ENCODE peak calls at places on chromosomes 16 and 17, in eight cellular contexts. One of them, this sample, is unnamed.

GRCh38 chr17:2695243-2695960 is 16.2 kb downstream of the CLUH start:
- DNase-seq in lower leg skin: peak; percentile 68
- DNase-seq in tibial artery: peak; percentile 0
- DNase-seq in esophagus squamous epithelium: no peak
- DNase-seq in choroid plexus epithelial cell: no peak
- DNase-seq in mucosa of descending colon: no peak
- DNase-seq in heart right ventricle: no peak
- DNase-seq in CD8-positive, alpha-beta T cell: no peak
- DNase-seq in this sample: peak; percentile 90

GRCh38 chr17:13078591-13078990 is 60.8 kb upstream of the ELAC2 start:
- DNase-seq in esophagus squamous epithelium: no peak
- DNase-seq in tibial artery: no peak
- DNase-seq in heart right ventricle: no peak
- DNase-seq in mucosa of descending colon: no peak
- DNase-seq in lower leg skin: no peak
- DNase-seq in choroid plexus epithelial cell: no peak
- DNase-seq in CD8-positive, alpha-beta T cell: no peak
- DNase-seq in this sample: no peak

GRCh38 chr16:67430504-67431076 is 331 bp upstream of the HSD11B2 start:
- DNase-seq in choroid plexus epithelial cell: no peak
- DNase-seq in CD8-positive, alpha-beta T cell: no peak
- DNase-seq in mucosa of descending colon: peak; percentile 87
- DNase-seq in lower leg skin: no peak
- DNase-seq in esophagus squamous epithelium: no peak
- DNase-seq in heart right ventricle: no peak
- DNase-seq in tibial artery: no peak
- DNase-seq in this sample: no peak

GRCh38 chr17:45948881-45949624 is 50.0 kb upstream of the STH start:
- DNase-seq in lower leg skin: peak; percentile 93
- DNase-seq in tibial artery: peak; percentile 69
- DNase-seq in esophagus squamous epithelium: no peak
- DNase-seq in mucosa of descending colon: peak; percentile 71
- DNase-seq in CD8-positive, alpha-beta T cell: peak; percentile 21
- DNase-seq in heart right ventricle: peak; percentile 71
- DNase-seq in choroid plexus epithelial cell: peak; percentile 68
- DNase-seq in this sample: no peak

GRCh38 chr16:86427327-86427935 is 82.9 kb upstream of the FOXF1 start:
- DNase-seq in tibial artery: no peak
- DNase-seq in lower leg skin: no peak
- DNase-seq in CD8-positive, alpha-beta T cell: no peak
- DNase-seq in mucosa of descending colon: no peak
- DNase-seq in choroid plexus epithelial cell: no peak
- DNase-seq in heart right ventricle: no peak
- DNase-seq in esophagus squamous epithelium: no peak
- DNase-seq in this sample: no peak

GRCh38 chr16:74573622-74574021 is 33.3 kb downstream of the GLG1 start:
- DNase-seq in choroid plexus epithelial cell: no peak
- DNase-seq in CD8-positive, alpha-beta T cell: no peak
- DNase-seq in heart right ventricle: no peak
- DNase-seq in lower leg skin: no peak
- DNase-seq in esophagus squamous epithelium: no peak
- DNase-seq in tibial artery: no peak
- DNase-seq in mucosa of descending colon: no peak
- DNase-seq in this sample: no peak

GRCh38 chr16:49763826-49764225 is 92.1 kb downstream of the ZNF423 start:
- DNase-seq in lower leg skin: no peak
- DNase-seq in tibial artery: no peak
- DNase-seq in heart right ventricle: no peak
- DNase-seq in choroid plexus epithelial cell: no peak
- DNase-seq in CD8-positive, alpha-beta T cell: no peak
- DNase-seq in mucosa of descending colon: no peak
- DNase-seq in esophagus squamous epithelium: no peak
- DNase-seq in this sample: no peak

GRCh38 chr16:4496305-4496704 is 20.1 kb downstream of the HMOX2 start:
- DNase-seq in heart right ventricle: no peak
- DNase-seq in lower leg skin: no peak
- DNase-seq in esophagus squamous epithelium: no peak
- DNase-seq in tibial artery: no peak
- DNase-seq in mucosa of descending colon: no peak
- DNase-seq in CD8-positive, alpha-beta T cell: no peak
- DNase-seq in choroid plexus epithelial cell: peak; percentile 42
- DNase-seq in this sample: no peak

GRCh38 chr16:67886387-67886786 is 1.7 kb downstream of the NRN1L start:
- DNase-seq in heart right ventricle: no peak
- DNase-seq in choroid plexus epithelial cell: no peak
- DNase-seq in mucosa of descending colon: no peak
- DNase-seq in esophagus squamous epithelium: no peak
- DNase-seq in lower leg skin: no peak
- DNase-seq in CD8-positive, alpha-beta T cell: no peak
- DNase-seq in tibial artery: no peak
- DNase-seq in this sample: no peak

GRCh38 chr17:51000835-51001638 is 119.6 kb downstream of the SPAG9 start:
- DNase-seq in lower leg skin: no peak
- DNase-seq in heart right ventricle: peak; percentile 47
- DNase-seq in esophagus squamous epithelium: no peak
- DNase-seq in mucosa of descending colon: peak; percentile 63
- DNase-seq in choroid plexus epithelial cell: peak; percentile 90
- DNase-seq in CD8-positive, alpha-beta T cell: no peak
- DNase-seq in tibial artery: no peak
- DNase-seq in this sample: no peak

GRCh38 chr16:10613771-10614485 is 33.5 kb upstream of the EMP2 start:
- DNase-seq in mucosa of descending colon: no peak
- DNase-seq in esophagus squamous epithelium: no peak
- DNase-seq in CD8-positive, alpha-beta T cell: no peak
- DNase-seq in tibial artery: no peak
- DNase-seq in heart right ventricle: no peak
- DNase-seq in lower leg skin: no peak
- DNase-seq in choroid plexus epithelial cell: no peak
- DNase-seq in this sample: no peak

GRCh38 chr16:21599158-21599993 is at the start of gene METTL9:
- DNase-seq in choroid plexus epithelial cell: peak; percentile 96
- DNase-seq in heart right ventricle: peak; percentile 94
- DNase-seq in esophagus squamous epithelium: peak; percentile 79
- DNase-seq in tibial artery: peak; percentile 93
- DNase-seq in mucosa of descending colon: peak; percentile 95
- DNase-seq in lower leg skin: peak; percentile 99
- DNase-seq in CD8-positive, alpha-beta T cell: peak; percentile 93
- DNase-seq in this sample: peak; percentile 97

GRCh38 chr17:18937981-18938691 is 13.8 kb upstream of the SLC5A10 start:
- DNase-seq in choroid plexus epithelial cell: peak; percentile 42
- DNase-seq in esophagus squamous epithelium: no peak
- DNase-seq in lower leg skin: no peak
- DNase-seq in heart right ventricle: no peak
- DNase-seq in mucosa of descending colon: no peak
- DNase-seq in tibial artery: no peak
- DNase-seq in CD8-positive, alpha-beta T cell: no peak
- DNase-seq in this sample: no peak

GRCh38 chr17:75876190-75876937 is 2.0 kb downstream of the TRIM47 start:
- DNase-seq in CD8-positive, alpha-beta T cell: peak; percentile 41
- DNase-seq in lower leg skin: peak; percentile 92
- DNase-seq in heart right ventricle: no peak
- DNase-seq in choroid plexus epithelial cell: no peak
- DNase-seq in tibial artery: no peak
- DNase-seq in mucosa of descending colon: peak; percentile 81
- DNase-seq in esophagus squamous epithelium: no peak
- DNase-seq in this sample: peak; percentile 90

GRCh38 chr16:5064915-5065314 is 841 bp downstream of the C16orf89 start:
- DNase-seq in tibial artery: no peak
- DNase-seq in CD8-positive, alpha-beta T cell: no peak
- DNase-seq in lower leg skin: no peak
- DNase-seq in mucosa of descending colon: peak; percentile 78
- DNase-seq in choroid plexus epithelial cell: peak; percentile 43
- DNase-seq in heart right ventricle: no peak
- DNase-seq in esophagus squamous epithelium: no peak
- DNase-seq in this sample: peak; percentile 73

GRCh38 chr17:19992803-19993713 is 15.4 kb upstream of the AKAP10 start:
- DNase-seq in tibial artery: peak; percentile 91
- DNase-seq in CD8-positive, alpha-beta T cell: peak; percentile 39
- DNase-seq in lower leg skin: peak; percentile 97
- DNase-seq in heart right ventricle: peak; percentile 87
- DNase-seq in choroid plexus epithelial cell: peak; percentile 92
- DNase-seq in mucosa of descending colon: peak; percentile 90
- DNase-seq in esophagus squamous epithelium: peak; percentile 46
- DNase-seq in this sample: no peak
- TF ChIP-seq CTCF in tibial artery: peak; percentile 89
- TF ChIP-seq CTCF in CD8-positive, alpha-beta T cell: peak; percentile 59
- TF ChIP-seq CTCF in lower leg skin: no peak
- TF ChIP-seq CTCF in heart right ventricle: peak; percentile 79
- TF ChIP-seq CTCF in choroid plexus epithelial cell: peak; percentile 81
- TF ChIP-seq CTCF in mucosa of descending colon: peak; percentile 58
- TF ChIP-seq CTCF in esophagus squamous epithelium: peak; percentile 72
- TF ChIP-seq CTCF in this sample: peak; percentile 87

GRCh38 chr16:23835390-23836077 is at the start of gene PRKCB:
- DNase-seq in mucosa of descending colon: peak; percentile 91
- DNase-seq in lower leg skin: peak; percentile 94
- DNase-seq in choroid plexus epithelial cell: peak; percentile 13
- DNase-seq in tibial artery: peak; percentile 74
- DNase-seq in heart right ventricle: peak; percentile 48
- DNase-seq in esophagus squamous epithelium: peak; percentile 57
- DNase-seq in CD8-positive, alpha-beta T cell: peak; percentile 80
- DNase-seq in this sample: no peak

GRCh38 chr16:23836078-23836403 is 258 bp downstream of the PRKCB start:
- DNase-seq in choroid plexus epithelial cell: no peak
- DNase-seq in heart right ventricle: no peak
- DNase-seq in mucosa of descending colon: no peak
- DNase-seq in CD8-positive, alpha-beta T cell: no peak
- DNase-seq in esophagus squamous epithelium: no peak
- DNase-seq in lower leg skin: no peak
- DNase-seq in tibial artery: no peak
- DNase-seq in this sample: no peak

GRCh38 chr16:23837553-23838308 is 1.9 kb downstream of the PRKCB start:
- DNase-seq in mucosa of descending colon: no peak
- DNase-seq in choroid plexus epithelial cell: no peak
- DNase-seq in lower leg skin: no peak
- DNase-seq in CD8-positive, alpha-beta T cell: no peak
- DNase-seq in tibial artery: no peak
- DNase-seq in esophagus squamous epithelium: no peak
- DNase-seq in heart right ventricle: no peak
- DNase-seq in this sample: no peak

GRCh38 chr16:23838485-23839142 is 2.8 kb downstream of the PRKCB start:
- DNase-seq in esophagus squamous epithelium: no peak
- DNase-seq in heart right ventricle: no peak
- DNase-seq in mucosa of descending colon: no peak
- DNase-seq in CD8-positive, alpha-beta T cell: no peak
- DNase-seq in choroid plexus epithelial cell: no peak
- DNase-seq in tibial artery: no peak
- DNase-seq in lower leg skin: no peak
- DNase-seq in this sample: no peak

DNA sequence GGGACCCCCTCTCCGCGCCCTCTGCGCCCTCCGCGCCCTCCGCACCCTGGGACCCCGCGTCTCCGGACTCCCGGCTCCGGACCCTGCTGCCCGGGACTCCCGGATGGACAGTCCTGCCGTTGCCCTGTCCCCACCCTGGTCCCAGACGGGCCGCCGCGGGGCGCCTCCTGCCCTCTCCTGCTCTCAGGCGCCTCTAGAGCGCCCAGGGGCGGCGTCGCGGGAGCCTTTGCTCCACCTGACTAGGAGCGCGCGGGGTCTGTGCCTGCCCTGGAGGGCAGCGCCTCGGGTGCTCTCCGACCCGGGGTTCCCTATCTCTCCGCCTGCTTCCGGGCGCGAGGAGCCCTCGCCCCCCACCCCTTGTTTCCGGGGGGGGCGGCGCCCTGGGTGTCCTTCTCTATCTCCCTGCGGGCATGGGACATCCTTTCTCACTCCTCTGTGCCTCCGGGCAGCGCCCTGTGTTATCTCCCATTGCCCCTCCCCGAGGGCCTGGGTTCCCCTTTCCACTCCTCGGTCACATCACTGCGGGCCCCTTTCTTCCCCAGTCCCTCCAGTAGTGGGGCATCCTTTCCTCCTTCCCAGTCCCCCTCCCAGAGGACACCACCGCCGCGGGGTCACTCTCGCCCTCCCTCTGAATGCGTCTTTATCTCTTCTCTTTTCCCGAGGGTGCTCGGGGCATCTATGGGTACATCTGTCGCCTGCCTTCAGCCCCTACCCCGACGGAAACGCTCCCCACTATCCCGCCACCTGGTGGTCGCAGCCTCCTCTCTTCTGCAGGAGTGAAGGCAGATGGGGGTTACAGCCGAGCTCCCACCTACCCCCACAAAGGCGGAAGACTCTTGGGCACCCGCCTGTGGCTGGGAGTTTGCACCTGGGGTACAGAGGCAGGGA is 865 bp downstream of the PRKCB start:
- DNase-seq in esophagus squamous epithelium: no peak
- DNase-seq in tibial artery: no peak
- DNase-seq in choroid plexus epithelial cell: no peak
- DNase-seq in lower leg skin: no peak
- DNase-seq in heart right ventricle: no peak
- DNase-seq in mucosa of descending colon: no peak
- DNase-seq in CD8-positive, alpha-beta T cell: peak; percentile 12
- DNase-seq in this sample: no peak
- TF ChIP-seq CTCF in esophagus squamous epithelium: no peak
- TF ChIP-seq CTCF in tibial artery: no peak
- TF ChIP-seq CTCF in choroid plexus epithelial cell: no peak
- TF ChIP-seq CTCF in lower leg skin: no peak
- TF ChIP-seq CTCF in heart right ventricle: no peak
- TF ChIP-seq CTCF in mucosa of descending colon: no peak
- TF ChIP-seq CTCF in CD8-positive, alpha-beta T cell: peak; percentile 50
- TF ChIP-seq CTCF in this sample: no peak

GRCh38 chr17:17569691-17570090 is 21.8 kb downstream of the PEMT start:
- DNase-seq in esophagus squamous epithelium: no peak
- DNase-seq in tibial artery: no peak
- DNase-seq in CD8-positive, alpha-beta T cell: no peak
- DNase-seq in choroid plexus epithelial cell: no peak
- DNase-seq in heart right ventricle: peak; percentile 48
- DNase-seq in mucosa of descending colon: no peak
- DNase-seq in lower leg skin: no peak
- DNase-seq in this sample: no peak

GRCh38 chr17:17568772-17569195 is 22.7 kb downstream of the PEMT start:
- DNase-seq in lower leg skin: no peak
- DNase-seq in CD8-positive, alpha-beta T cell: peak; percentile 11
- DNase-seq in mucosa of descending colon: peak; percentile 90
- DNase-seq in choroid plexus epithelial cell: peak; percentile 60
- DNase-seq in tibial artery: no peak
- DNase-seq in heart right ventricle: peak; percentile 68
- DNase-seq in esophagus squamous epithelium: no peak
- DNase-seq in this sample: no peak

GRCh38 chr17:17570798-17571716 is 20.5 kb downstream of the PEMT start:
- DNase-seq in esophagus squamous epithelium: no peak
- DNase-seq in heart right ventricle: no peak
- DNase-seq in CD8-positive, alpha-beta T cell: no peak
- DNase-seq in tibial artery: no peak
- DNase-seq in mucosa of descending colon: no peak
- DNase-seq in choroid plexus epithelial cell: no peak
- DNase-seq in lower leg skin: no peak
- DNase-seq in this sample: peak; percentile 86

GRCh38 chr17:17572010-17572785 is 19.3 kb downstream of the PEMT start:
- DNase-seq in mucosa of descending colon: no peak
- DNase-seq in CD8-positive, alpha-beta T cell: no peak
- DNase-seq in heart right ventricle: no peak
- DNase-seq in esophagus squamous epithelium: no peak
- DNase-seq in lower leg skin: no peak
- DNase-seq in tibial artery: no peak
- DNase-seq in choroid plexus epithelial cell: no peak
- DNase-seq in this sample: no peak

GRCh38 chr17:17570207-17570797 is 21.2 kb downstream of the PEMT start:
- DNase-seq in mucosa of descending colon: peak; percentile 70
- DNase-seq in CD8-positive, alpha-beta T cell: no peak
- DNase-seq in choroid plexus epithelial cell: peak; percentile 51
- DNase-seq in esophagus squamous epithelium: no peak
- DNase-seq in tibial artery: no peak
- DNase-seq in heart right ventricle: peak; percentile 49
- DNase-seq in lower leg skin: no peak
- DNase-seq in this sample: no peak
- TF ChIP-seq CTCF in mucosa of descending colon: no peak
- TF ChIP-seq CTCF in CD8-positive, alpha-beta T cell: no peak
- TF ChIP-seq CTCF in choroid plexus epithelial cell: peak; percentile 69
- TF ChIP-seq CTCF in esophagus squamous epithelium: no peak
- TF ChIP-seq CTCF in tibial artery: peak; percentile 41
- TF ChIP-seq CTCF in heart right ventricle: peak; percentile 51
- TF ChIP-seq CTCF in lower leg skin: no peak
- TF ChIP-seq CTCF in this sample: peak; percentile 75

GRCh38 chr16:57736419-57737281 is 1.1 kb downstream of the KATNB1 start:
- DNase-seq in tibial artery: no peak
- DNase-seq in esophagus squamous epithelium: no peak
- DNase-seq in choroid plexus epithelial cell: peak; percentile 84
- DNase-seq in mucosa of descending colon: peak; percentile 68
- DNase-seq in heart right ventricle: no peak
- DNase-seq in CD8-positive, alpha-beta T cell: no peak
- DNase-seq in lower leg skin: peak; percentile 90
- DNase-seq in this sample: no peak
- TF ChIP-seq CTCF in tibial artery: peak; percentile 7
- TF ChIP-seq CTCF in esophagus squamous epithelium: no peak
- TF ChIP-seq CTCF in choroid plexus epithelial cell: peak; percentile 41
- TF ChIP-seq CTCF in mucosa of descending colon: no peak
- TF ChIP-seq CTCF in heart right ventricle: no peak
- TF ChIP-seq CTCF in CD8-positive, alpha-beta T cell: no peak
- TF ChIP-seq CTCF in lower leg skin: no peak
- TF ChIP-seq CTCF in this sample: peak; percentile 58